ENCODE peak calls at places on chromosomes 3 and 15, in nine cellular contexts. T is brain microvascular endothelial cell; J is transverse colon; C is cardiac muscle cell; L is CD4-positive, alpha-beta T cell; H is substantia nigra; W is HL-60; Y is CD4-positive, alpha-beta memory T cell; M is colonic mucosa. N is an unnamed sample.

GRCh38 chr3:177306252-177306651 is 109.0 kb upstream of the TBL1XR1 start:
- DNase-seq in J (no peak), C (no peak), H (no peak), W (no peak), T (peak; percentile 29), Y (no peak), M (no peak), L (no peak), N (no peak)

GRCh38 chr3:41986566-41986965 is 24.7 kb upstream of the ULK4 start:
- DNase-seq in J (no peak), H (no peak), Y (no peak), C (no peak), M (peak; percentile 25), L (no peak), W (no peak), T (no peak), N (no peak)

GRCh38 chr3:127003175-127003555 is 20.2 kb downstream of the PLXNA1 start:
- DNase-seq in W (no peak), Y (no peak), C (no peak), T (no peak), J (no peak), H (no peak), M (no peak), L (no peak), N (no peak)

GRCh38 chr3:99838755-99839154 is 21.1 kb downstream of the CMSS1 start:
- DNase-seq in L (no peak), J (no peak), H (no peak), C (no peak), T (no peak), W (no peak), Y (no peak), M (no peak), N (no peak)

GRCh38 chr3:68256635-68257034 is 602.2 kb upstream of the SUCLG2 start:
- DNase-seq in W (no peak), Y (peak; percentile 23), H (no peak), M (no peak), L (peak; percentile 13), J (no peak), T (no peak), C (no peak), N (peak; percentile 6)

GRCh38 chr15:22227961-22228762 is 147.8 kb downstream of the OR4M2 start:
- DNase-seq in T (no peak), H (no peak), M (no peak), W (no peak), L (no peak), C (no peak), J (no peak), Y (no peak), N (no peak)

GRCh38 chr15:82543155-82543554 is 2.9 kb upstream of the RPS17 start:
- DNase-seq in C (no peak), J (no peak), T (peak; percentile 84), W (no peak), H (no peak), Y (no peak), L (no peak), M (no peak), N (peak; percentile 39)

GRCh38 chr3:50930371-50931208 is 255.9 kb downstream of the DOCK3 start:
- DNase-seq in M (no peak), Y (no peak), H (no peak), T (no peak), J (no peak), C (no peak), L (no peak), W (no peak), N (no peak)

GRCh38 chr15:66193066-66193465 is 60.5 kb downstream of the MEGF11 start:
- DNase-seq in M (no peak), L (no peak), H (no peak), Y (no peak), W (no peak), J (no peak), T (no peak), C (no peak), N (no peak)

GRCh38 chr3:46359748-46360509 is 6.0 kb downstream of the CCR2 start:
- DNase-seq in L (no peak), C (no peak), Y (peak; percentile 72), J (no peak), T (no peak), W (no peak), H (peak; percentile 2), M (no peak), N (no peak)

GRCh38 chr15:44633603-44634002 is 29.9 kb downstream of the SPG11 start:
- DNase-seq in M (no peak), H (no peak), J (no peak), L (no peak), T (peak; percentile 2), Y (no peak), W (no peak), C (no peak), N (no peak)

GRCh38 chr3:30306896-30307295 is 299.5 kb upstream of the TGFBR2 start:
- DNase-seq in L (no peak), Y (no peak), W (no peak), M (no peak), J (no peak), H (no peak), T (no peak), C (no peak), N (no peak)

GRCh38 chr3:39140341-39140971 is 12.9 kb downstream of the CSRNP1 start:
- DNase-seq in C (no peak), W (no peak), Y (no peak), J (no peak), M (no peak), L (no peak), T (no peak), H (no peak), N (no peak)

GRCh38 chr3:57078366-57079220 is 18.1 kb downstream of the SPATA12 start:
- DNase-seq in C (peak; percentile 70), W (no peak), M (peak; percentile 69), H (no peak), Y (no peak), L (no peak), J (peak; percentile 66), T (peak; percentile 66), N (peak; percentile 48)

DNA sequence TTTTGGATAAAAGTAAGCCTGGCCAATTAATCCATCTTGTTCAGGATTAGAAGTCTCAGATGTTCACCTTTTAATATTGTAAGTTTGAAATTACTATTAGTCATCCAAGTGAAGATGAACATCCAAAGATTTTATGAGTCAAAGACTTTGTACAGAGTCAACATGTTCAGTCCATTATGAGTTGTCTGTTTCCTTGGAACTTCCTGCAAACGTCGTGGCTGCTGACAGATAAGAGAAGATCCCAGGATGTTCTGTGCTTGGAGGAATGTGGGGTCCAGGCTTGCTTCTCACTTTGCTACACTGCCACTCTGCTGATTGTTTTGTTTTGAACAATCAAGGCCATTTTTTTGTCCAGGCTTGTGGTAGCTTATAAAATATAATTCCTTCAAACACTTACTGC is 74.3 kb upstream of the SLCO2A1 start:
- DNase-seq in J (no peak), M (no peak), C (no peak), H (no peak), Y (no peak), W (no peak), T (no peak), L (no peak), N (no peak)
- H3K27ac ChIP-seq in J (no peak overlapping the region), M (no peak overlapping the region), C (no peak overlapping the region), H (no peak overlapping the region), Y (no peak overlapping the region), W (no peak overlapping the region), T (no peak overlapping the region), L (no peak overlapping the region), N (no peak overlapping the region)

GRCh38 chr3:112973325-112974177 is 1.4 kb downstream of the CD200R1 start:
- DNase-seq in L (no peak), W (no peak), H (no peak), C (no peak), Y (peak; percentile 69), J (peak; percentile 24), T (no peak), M (no peak), N (no peak)
- H3K27ac ChIP-seq in L (peak overlapping the region; percentile 69), W (no peak overlapping the region), H (no peak overlapping the region), C (no peak overlapping the region), Y (peak overlapping the region; percentile 65), J (no peak overlapping the region), T (no peak overlapping the region), M (peak overlapping the region; percentile 39), N (no peak overlapping the region)

GRCh38 chr15:27587810-27588209 is 511.3 kb downstream of the OCA2 start:
- DNase-seq in Y (no peak), L (no peak), W (no peak), H (no peak), T (no peak), J (no peak), M (no peak), C (peak; percentile 21), N (no peak)
- H3K27ac ChIP-seq in Y (no peak overlapping the region), L (no peak overlapping the region), W (no peak overlapping the region), H (no peak overlapping the region), T (no peak overlapping the region), J (no peak overlapping the region), M (no peak overlapping the region), C (no peak overlapping the region), N (no peak overlapping the region)

DNA sequence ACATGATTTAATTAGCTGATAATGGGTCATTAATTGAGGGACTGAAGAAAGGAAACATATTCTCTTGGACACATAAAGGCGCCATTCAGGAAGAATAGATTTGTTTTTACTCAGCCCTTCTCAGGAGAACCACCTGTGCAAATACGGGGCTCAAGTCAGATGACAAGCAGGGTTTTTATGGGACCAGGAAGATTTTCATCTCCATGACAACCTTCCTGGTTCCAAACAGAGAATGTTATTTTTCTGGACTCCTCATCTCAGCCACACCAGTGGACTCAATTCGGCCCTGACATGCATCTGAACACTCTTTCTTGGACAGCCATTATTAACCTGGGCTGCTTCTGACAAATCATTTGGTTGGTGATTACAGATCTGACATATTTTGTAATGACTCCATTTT is 120.5 kb downstream of the PDZRN3 start:
- DNase-seq in C (no peak), H (no peak), L (no peak), Y (no peak), W (no peak), M (peak; percentile 49), J (no peak), T (no peak), N (no peak)
- H3K27ac ChIP-seq in C (no peak overlapping the region), H (no peak overlapping the region), L (no peak overlapping the region), Y (no peak overlapping the region), W (no peak overlapping the region), M (peak overlapping the region; percentile 1), J (peak overlapping the region; percentile 33), T (no peak overlapping the region), N (no peak overlapping the region)

GRCh38 chr15:62920569-62921502 is 121.7 kb upstream of the TPM1 start:
- DNase-seq in H (no peak), J (no peak), W (no peak), T (peak; percentile 48), M (no peak), C (no peak), L (no peak), Y (no peak), N (no peak)
- H3K27ac ChIP-seq in H (no peak overlapping the region), J (peak overlapping the region; percentile 35), W (no peak overlapping the region), T (no peak overlapping the region), M (no peak overlapping the region), C (no peak overlapping the region), L (no peak overlapping the region), Y (no peak overlapping the region), N (no peak overlapping the region)

DNA sequence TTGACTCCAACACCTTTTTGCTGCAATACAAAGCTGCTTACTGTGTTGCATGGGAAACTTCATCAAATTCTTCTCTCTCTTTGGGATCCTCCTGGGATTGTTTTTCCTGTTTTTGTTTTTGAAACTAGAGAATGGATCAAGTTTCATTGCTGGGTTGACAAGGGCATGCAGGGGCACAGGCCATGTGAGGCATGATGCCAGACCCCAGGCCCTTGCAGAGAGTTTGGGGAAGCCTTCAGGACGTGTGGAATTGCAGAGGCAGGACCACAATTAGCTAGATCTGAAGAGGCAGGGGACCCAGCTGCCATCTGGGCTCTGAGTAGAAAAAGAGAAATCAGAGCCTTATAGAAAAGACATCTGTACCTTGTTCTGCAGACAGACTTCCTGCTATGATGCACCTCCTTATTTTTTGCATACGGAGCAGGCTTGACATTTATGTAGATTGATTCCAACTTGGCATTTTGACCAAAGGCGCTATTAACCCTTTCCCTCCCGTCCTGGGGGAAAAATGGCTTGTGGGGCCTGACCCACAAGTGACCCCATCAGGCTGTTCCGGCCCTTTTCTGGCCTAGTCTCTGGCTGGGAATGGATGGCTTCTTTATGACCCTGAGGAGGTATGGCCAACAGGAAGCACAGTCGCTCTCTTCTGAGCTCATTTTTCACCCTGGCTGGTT is 44.3 kb upstream of the CHRNB4 start:
- DNase-seq in J (no peak), H (no peak), T (no peak), W (no peak), C (no peak), M (no peak), L (no peak), Y (no peak), N (no peak)
- H3K27ac ChIP-seq in J (no peak overlapping the region), H (no peak overlapping the region), T (no peak overlapping the region), W (no peak overlapping the region), C (no peak overlapping the region), M (no peak overlapping the region), L (no peak overlapping the region), Y (no peak overlapping the region), N (no peak overlapping the region)

N was measured in DND-41.